ENCODE peak calls at places on chromosomes 6 and 20, in nine cellular contexts. One of them, this sample, is unnamed. For H3K4me1, the result is how much of the 10 kb centered on the place peaks cover.

GRCh38 chr6:154930490-154930889 is 64.6 kb upstream of the TIAM2 start:
- DNase-seq in ovary: no peak
- DNase-seq in HepG2: no peak
- DNase-seq in stomach: no peak
- DNase-seq in heart left ventricle: no peak
- DNase-seq in breast epithelium: no peak
- DNase-seq in H1: no peak
- DNase-seq in gastrocnemius medialis: no peak
- DNase-seq in A549: no peak
- DNase-seq in this sample: peak

GRCh38 chr20:38057351-38057972 is 23.9 kb downstream of the RPRD1B start:
- DNase-seq in A549: peak
- DNase-seq in stomach: peak
- DNase-seq in HepG2: peak
- DNase-seq in heart left ventricle: peak
- DNase-seq in breast epithelium: peak
- DNase-seq in H1: peak
- DNase-seq in ovary: peak
- DNase-seq in gastrocnemius medialis: peak
- DNase-seq in this sample: peak

GRCh38 chr6:26576407-26576843 is 20.3 kb upstream of the ABT1 start:
- DNase-seq in stomach: no peak
- DNase-seq in gastrocnemius medialis: no peak
- DNase-seq in ovary: no peak
- DNase-seq in HepG2: no peak
- DNase-seq in heart left ventricle: no peak
- DNase-seq in breast epithelium: no peak
- DNase-seq in H1: no peak
- DNase-seq in A549: no peak
- DNase-seq in this sample: no peak

GRCh38 chr6:123803862-123804681 is at the start of gene NKAIN2:
- DNase-seq in HepG2: no peak
- DNase-seq in heart left ventricle: peak
- DNase-seq in breast epithelium: no peak
- DNase-seq in A549: no peak
- DNase-seq in stomach: no peak
- DNase-seq in gastrocnemius medialis: peak
- DNase-seq in ovary: no peak
- DNase-seq in H1: peak
- DNase-seq in this sample: no peak

GRCh38 chr6:136793348-136793747 is 1.1 kb upstream of the MAP3K5 start:
- DNase-seq in stomach: no peak
- DNase-seq in ovary: no peak
- DNase-seq in A549: no peak
- DNase-seq in breast epithelium: no peak
- DNase-seq in HepG2: no peak
- DNase-seq in gastrocnemius medialis: no peak
- DNase-seq in H1: no peak
- DNase-seq in heart left ventricle: no peak
- DNase-seq in this sample: no peak

GRCh38 chr6:109229536-109229935 is 134.2 kb downstream of the CEP57L1 start:
- DNase-seq in H1: no peak
- DNase-seq in ovary: no peak
- DNase-seq in heart left ventricle: no peak
- DNase-seq in gastrocnemius medialis: no peak
- DNase-seq in breast epithelium: no peak
- DNase-seq in A549: no peak
- DNase-seq in stomach: peak
- DNase-seq in HepG2: no peak
- DNase-seq in this sample: no peak

GRCh38 chr6:139587469-139587868 is 213.0 kb upstream of the CITED2 start:
- DNase-seq in ovary: no peak
- DNase-seq in HepG2: peak
- DNase-seq in heart left ventricle: no peak
- DNase-seq in breast epithelium: no peak
- DNase-seq in H1: no peak
- DNase-seq in gastrocnemius medialis: no peak
- DNase-seq in A549: no peak
- DNase-seq in stomach: no peak
- DNase-seq in this sample: no peak

GRCh38 chr6:14717307-14717706 is 528.6 kb upstream of the JARID2 start:
- DNase-seq in ovary: no peak
- DNase-seq in gastrocnemius medialis: no peak
- DNase-seq in A549: no peak
- DNase-seq in stomach: no peak
- DNase-seq in H1: no peak
- DNase-seq in breast epithelium: no peak
- DNase-seq in HepG2: no peak
- DNase-seq in heart left ventricle: no peak
- DNase-seq in this sample: no peak

GRCh38 chr6:154942770-154943169 is 52.3 kb upstream of the TIAM2 start:
- DNase-seq in A549: no peak
- DNase-seq in HepG2: no peak
- DNase-seq in heart left ventricle: no peak
- DNase-seq in H1: no peak
- DNase-seq in breast epithelium: no peak
- DNase-seq in stomach: no peak
- DNase-seq in gastrocnemius medialis: no peak
- DNase-seq in ovary: no peak
- DNase-seq in this sample: no peak

GRCh38 chr6:143158113-143158581 is 97.5 kb downstream of the AIG1 start:
- DNase-seq in gastrocnemius medialis: no peak
- DNase-seq in A549: no peak
- DNase-seq in breast epithelium: no peak
- DNase-seq in heart left ventricle: no peak
- DNase-seq in ovary: no peak
- DNase-seq in H1: no peak
- DNase-seq in stomach: no peak
- DNase-seq in HepG2: no peak
- DNase-seq in this sample: no peak

GRCh38 chr20:32203556-32204484 is 3.7 kb downstream of the PLAGL2 start:
- DNase-seq in HepG2: no peak
- DNase-seq in stomach: peak
- DNase-seq in A549: no peak
- DNase-seq in H1: no peak
- DNase-seq in heart left ventricle: peak
- DNase-seq in gastrocnemius medialis: no peak
- DNase-seq in ovary: no peak
- DNase-seq in breast epithelium: peak
- DNase-seq in this sample: no peak

GRCh38 chr20:9912858-9913434 is 74.1 kb upstream of the PAK5 start:
- DNase-seq in HepG2: peak
- DNase-seq in A549: peak
- DNase-seq in breast epithelium: peak
- DNase-seq in ovary: peak
- DNase-seq in stomach: peak
- DNase-seq in gastrocnemius medialis: no peak
- DNase-seq in heart left ventricle: peak
- DNase-seq in H1: peak
- DNase-seq in this sample: no peak

GRCh38 chr20:2212457-2213005 is 83.3 kb upstream of the TGM3 start:
- DNase-seq in stomach: no peak
- DNase-seq in breast epithelium: no peak
- DNase-seq in H1: no peak
- DNase-seq in heart left ventricle: no peak
- DNase-seq in gastrocnemius medialis: no peak
- DNase-seq in ovary: no peak
- DNase-seq in A549: no peak
- DNase-seq in HepG2: no peak
- DNase-seq in this sample: no peak

GRCh38 chr20:23441850-23442313 is 2.4 kb downstream of the CSTL1 start:
- DNase-seq in ovary: peak
- DNase-seq in A549: peak
- DNase-seq in heart left ventricle: peak
- DNase-seq in H1: peak
- DNase-seq in stomach: peak
- DNase-seq in breast epithelium: no peak
- DNase-seq in HepG2: peak
- DNase-seq in gastrocnemius medialis: peak
- DNase-seq in this sample: no peak

GRCh38 chr6:17347012-17347411 is 46.4 kb upstream of the CAP2 start:
- DNase-seq in breast epithelium: no peak
- DNase-seq in A549: no peak
- DNase-seq in gastrocnemius medialis: no peak
- DNase-seq in ovary: no peak
- DNase-seq in heart left ventricle: no peak
- DNase-seq in H1: no peak
- DNase-seq in stomach: no peak
- DNase-seq in HepG2: no peak
- DNase-seq in this sample: no peak

GRCh38 chr6:5401845-5402738 is 140.8 kb downstream of the FARS2 start:
- DNase-seq in A549: no peak
- DNase-seq in breast epithelium: no peak
- DNase-seq in stomach: no peak
- DNase-seq in H1: no peak
- DNase-seq in gastrocnemius medialis: no peak
- DNase-seq in ovary: no peak
- DNase-seq in HepG2: peak
- DNase-seq in heart left ventricle: no peak
- DNase-seq in this sample: no peak

GRCh38 chr6:158002249-158002950 is 20.7 kb downstream of the SYNJ2 start:
- DNase-seq in A549: no peak
- DNase-seq in ovary: peak
- DNase-seq in HepG2: no peak
- DNase-seq in breast epithelium: peak
- DNase-seq in heart left ventricle: no peak
- DNase-seq in H1: no peak
- DNase-seq in stomach: peak
- DNase-seq in gastrocnemius medialis: no peak
- DNase-seq in this sample: no peak

GRCh38 chr6:21914121-21914973 is 320.8 kb downstream of the SOX4 start:
- DNase-seq in breast epithelium: peak
- DNase-seq in A549: no peak
- DNase-seq in stomach: peak
- DNase-seq in heart left ventricle: peak
- DNase-seq in ovary: no peak
- DNase-seq in HepG2: no peak
- DNase-seq in gastrocnemius medialis: peak
- DNase-seq in H1: no peak
- DNase-seq in this sample: peak

GRCh38 chr20:37848706-37849105 is 54.2 kb upstream of the VSTM2L start:
- DNase-seq in heart left ventricle: no peak
- DNase-seq in ovary: no peak
- DNase-seq in A549: no peak
- DNase-seq in breast epithelium: no peak
- DNase-seq in stomach: no peak
- DNase-seq in H1: no peak
- DNase-seq in HepG2: no peak
- DNase-seq in gastrocnemius medialis: no peak
- DNase-seq in this sample: no peak

DNA sequence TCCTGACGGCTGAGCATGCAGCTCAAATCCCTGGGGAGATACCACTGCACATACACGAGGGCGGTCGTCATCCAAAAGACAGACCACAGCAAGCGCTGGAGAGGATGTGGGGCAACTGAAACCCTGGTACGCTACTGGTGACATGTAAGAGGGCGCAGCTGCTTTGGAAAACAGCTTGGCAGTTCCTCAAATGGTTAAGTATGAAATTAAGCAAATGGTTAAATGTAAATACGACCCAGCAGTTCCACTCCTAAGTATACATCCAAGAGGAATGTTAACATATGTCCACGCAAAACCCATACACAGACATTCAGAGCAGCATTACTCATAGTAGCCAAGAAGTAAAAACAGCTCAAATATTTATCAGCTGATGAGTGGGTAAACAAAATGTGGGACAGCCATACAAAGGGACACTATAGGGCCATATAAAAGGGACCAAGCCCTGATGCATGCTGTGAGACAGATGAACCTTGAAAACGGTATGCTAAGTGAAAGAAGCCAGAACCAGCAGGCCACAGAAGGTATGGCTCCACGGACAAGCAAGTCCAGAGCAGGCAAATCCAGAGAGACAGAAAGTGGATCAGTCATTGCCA is 38.5 kb downstream of the RIPOR3 start:
- DNase-seq in breast epithelium: no peak
- DNase-seq in H1: no peak
- DNase-seq in HepG2: no peak
- DNase-seq in gastrocnemius medialis: no peak
- DNase-seq in A549: no peak
- DNase-seq in heart left ventricle: no peak
- DNase-seq in ovary: no peak
- DNase-seq in stomach: no peak
- DNase-seq in this sample: no peak
- H3K4me1 ChIP-seq in breast epithelium: under half
- H3K4me1 ChIP-seq in H1: under half
- H3K4me1 ChIP-seq in HepG2: under half
- H3K4me1 ChIP-seq in gastrocnemius medialis: under half
- H3K4me1 ChIP-seq in A549: under half
- H3K4me1 ChIP-seq in heart left ventricle: under half
- H3K4me1 ChIP-seq in ovary: under half
- H3K4me1 ChIP-seq in stomach: under half
- H3K4me1 ChIP-seq in this sample: under half

GRCh38 chr20:7231303-7231702 is 463.8 kb downstream of the BMP2 start:
- DNase-seq in A549: no peak
- DNase-seq in ovary: no peak
- DNase-seq in stomach: no peak
- DNase-seq in HepG2: no peak
- DNase-seq in H1: no peak
- DNase-seq in gastrocnemius medialis: no peak
- DNase-seq in heart left ventricle: no peak
- DNase-seq in breast epithelium: no peak
- DNase-seq in this sample: no peak
- TF ChIP-seq CTCF in A549: no peak
- TF ChIP-seq CTCF in ovary: no peak
- TF ChIP-seq CTCF in stomach: no peak
- TF ChIP-seq CTCF in HepG2: no peak
- TF ChIP-seq CTCF in H1: no peak
- TF ChIP-seq CTCF in gastrocnemius medialis: no peak
- TF ChIP-seq CTCF in heart left ventricle: no peak
- TF ChIP-seq CTCF in breast epithelium: no peak
- TF ChIP-seq CTCF in this sample: no peak

DNA sequence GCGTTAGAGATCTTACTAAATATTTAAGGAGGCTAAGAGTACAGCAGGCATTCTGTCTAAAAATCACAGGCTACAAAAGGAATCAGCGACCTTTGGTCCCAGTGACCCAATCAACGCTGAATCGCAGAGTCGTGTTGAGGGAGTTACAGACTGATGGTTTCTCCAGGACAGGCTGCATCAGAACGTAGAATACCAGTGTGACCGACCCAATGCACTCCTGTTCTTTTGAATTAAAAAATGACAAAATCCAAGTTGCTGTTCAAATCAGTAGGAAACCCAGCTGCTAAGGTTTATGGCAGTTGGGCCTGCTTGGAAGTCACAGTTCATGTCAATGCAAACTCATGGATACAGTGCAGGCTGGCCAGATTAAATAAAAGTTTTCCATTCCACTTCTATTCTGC is 155.8 kb upstream of the AFDN start:
- DNase-seq in gastrocnemius medialis: no peak
- DNase-seq in H1: no peak
- DNase-seq in breast epithelium: no peak
- DNase-seq in heart left ventricle: peak
- DNase-seq in stomach: no peak
- DNase-seq in A549: no peak
- DNase-seq in ovary: no peak
- DNase-seq in HepG2: peak
- DNase-seq in this sample: no peak
- TF ChIP-seq POLR2A in gastrocnemius medialis: no peak
- TF ChIP-seq POLR2A in H1: no peak
- TF ChIP-seq POLR2A in breast epithelium: no peak
- TF ChIP-seq POLR2A in heart left ventricle: no peak
- TF ChIP-seq POLR2A in stomach: no peak
- TF ChIP-seq POLR2A in A549: no peak
- TF ChIP-seq POLR2A in ovary: no peak
- TF ChIP-seq POLR2A in HepG2: no peak
- TF ChIP-seq POLR2A in this sample: no peak

GRCh38 chr6:10421508-10422281 is 6.8 kb upstream of the TFAP2A start:
- DNase-seq in HepG2: no peak
- DNase-seq in gastrocnemius medialis: no peak
- DNase-seq in A549: no peak
- DNase-seq in stomach: no peak
- DNase-seq in H1: peak
- DNase-seq in ovary: no peak
- DNase-seq in heart left ventricle: no peak
- DNase-seq in breast epithelium: no peak
- DNase-seq in this sample: no peak
- H3K4me1 ChIP-seq in HepG2: under half
- H3K4me1 ChIP-seq in gastrocnemius medialis: under half
- H3K4me1 ChIP-seq in A549: under half
- H3K4me1 ChIP-seq in stomach: half or more
- H3K4me1 ChIP-seq in H1: half or more
- H3K4me1 ChIP-seq in ovary: under half
- H3K4me1 ChIP-seq in heart left ventricle: under half
- H3K4me1 ChIP-seq in breast epithelium: under half
- H3K4me1 ChIP-seq in this sample: under half

This sample was measured in suprapubic skin.